ENCODE peak calls at places on chromosome 20, in five cellular contexts. One of them, this sample, is unnamed.

GRCh38 chr20:361562-361961 is 14.7 kb downstream of the NRSN2 start:
- DNase-seq in GM23338: no peak
- DNase-seq in SK-N-SH: no peak
- DNase-seq in esophagus muscularis mucosa: no peak
- DNase-seq in spleen: no peak
- DNase-seq in this sample: no peak

GRCh38 chr20:12171927-12172581 is 254.4 kb downstream of the BTBD3 start:
- DNase-seq in GM23338: peak; percentile 5
- DNase-seq in SK-N-SH: no peak
- DNase-seq in esophagus muscularis mucosa: no peak
- DNase-seq in spleen: no peak
- DNase-seq in this sample: no peak

GRCh38 chr20:15288076-15288475 is 950.7 kb upstream of the FLRT3 start:
- DNase-seq in GM23338: no peak
- DNase-seq in SK-N-SH: no peak
- DNase-seq in esophagus muscularis mucosa: no peak
- DNase-seq in spleen: no peak
- DNase-seq in this sample: no peak

GRCh38 chr20:19756756-19757486 is 1.1 kb upstream of the RIN2 start:
- DNase-seq in GM23338: no peak
- DNase-seq in SK-N-SH: no peak
- DNase-seq in esophagus muscularis mucosa: no peak
- DNase-seq in spleen: no peak
- DNase-seq in this sample: no peak

GRCh38 chr20:38114353-38114791 is 50.7 kb downstream of the TGM2 start:
- DNase-seq in GM23338: no peak
- DNase-seq in SK-N-SH: no peak
- DNase-seq in esophagus muscularis mucosa: peak; percentile 45
- DNase-seq in spleen: no peak
- DNase-seq in this sample: no peak

GRCh38 chr20:62352402-62353288 is 14.5 kb downstream of the LAMA5 start:
- DNase-seq in GM23338: no peak
- DNase-seq in SK-N-SH: peak; percentile 92
- DNase-seq in esophagus muscularis mucosa: no peak
- DNase-seq in spleen: no peak
- DNase-seq in this sample: no peak

GRCh38 chr20:40443731-40444130 is 245.3 kb downstream of the MAFB start:
- DNase-seq in GM23338: no peak
- DNase-seq in SK-N-SH: no peak
- DNase-seq in esophagus muscularis mucosa: peak; percentile 70
- DNase-seq in spleen: no peak
- DNase-seq in this sample: no peak

GRCh38 chr20:46990017-46990810 is 95.6 kb downstream of the EYA2 start:
- DNase-seq in GM23338: no peak
- DNase-seq in SK-N-SH: no peak
- DNase-seq in esophagus muscularis mucosa: no peak
- DNase-seq in spleen: no peak
- DNase-seq in this sample: no peak

GRCh38 chr20:14051454-14051853 is 56.1 kb downstream of the MACROD2 start:
- DNase-seq in GM23338: no peak
- DNase-seq in SK-N-SH: no peak
- DNase-seq in esophagus muscularis mucosa: no peak
- DNase-seq in spleen: no peak
- DNase-seq in this sample: no peak

GRCh38 chr20:16477632-16478031 is 95.6 kb downstream of the KIF16B start:
- DNase-seq in GM23338: no peak
- DNase-seq in SK-N-SH: no peak
- DNase-seq in esophagus muscularis mucosa: no peak
- DNase-seq in spleen: no peak
- DNase-seq in this sample: no peak

GRCh38 chr20:401682-402495 is 6.2 kb upstream of the RBCK1 start:
- DNase-seq in GM23338: no peak
- DNase-seq in SK-N-SH: no peak
- DNase-seq in esophagus muscularis mucosa: no peak
- DNase-seq in spleen: peak; percentile 8
- DNase-seq in this sample: peak; percentile 95

GRCh38 chr20:41330343-41330720 is 10.3 kb upstream of the LPIN3 start:
- DNase-seq in GM23338: no peak
- DNase-seq in SK-N-SH: no peak
- DNase-seq in esophagus muscularis mucosa: no peak
- DNase-seq in spleen: no peak
- DNase-seq in this sample: no peak

GRCh38 chr20:19304886-19305415 is 92.5 kb downstream of the SLC24A3 start:
- DNase-seq in GM23338: no peak
- DNase-seq in SK-N-SH: no peak
- DNase-seq in esophagus muscularis mucosa: no peak
- DNase-seq in spleen: no peak
- DNase-seq in this sample: no peak

GRCh38 chr20:9903048-9903651 is 64.3 kb upstream of the PAK5 start:
- DNase-seq in GM23338: peak; percentile 83
- DNase-seq in SK-N-SH: no peak
- DNase-seq in esophagus muscularis mucosa: no peak
- DNase-seq in spleen: no peak
- DNase-seq in this sample: no peak

GRCh38 chr20:13788167-13788834 is 3.5 kb downstream of the NDUFAF5 start:
- DNase-seq in GM23338: peak; percentile 77
- DNase-seq in SK-N-SH: peak; percentile 58
- DNase-seq in esophagus muscularis mucosa: no peak
- DNase-seq in spleen: no peak
- DNase-seq in this sample: no peak

GRCh38 chr20:43529457-43530153 is 22.1 kb downstream of the L3MBTL1 start:
- DNase-seq in GM23338: no peak
- DNase-seq in SK-N-SH: no peak
- DNase-seq in esophagus muscularis mucosa: no peak
- DNase-seq in spleen: no peak
- DNase-seq in this sample: no peak

GRCh38 chr20:6017880-6018279 is 36.0 kb downstream of the LRRN4 start:
- DNase-seq in GM23338: no peak
- DNase-seq in SK-N-SH: no peak
- DNase-seq in esophagus muscularis mucosa: no peak
- DNase-seq in spleen: no peak
- DNase-seq in this sample: no peak

GRCh38 chr20:584375-585301 is 25.5 kb downstream of the TCF15 start:
- DNase-seq in GM23338: peak; percentile 76
- DNase-seq in SK-N-SH: no peak
- DNase-seq in esophagus muscularis mucosa: no peak
- DNase-seq in spleen: no peak
- DNase-seq in this sample: no peak

GRCh38 chr20:48789185-48789668 is 38.6 kb downstream of the PREX1 start:
- DNase-seq in GM23338: no peak
- DNase-seq in SK-N-SH: no peak
- DNase-seq in esophagus muscularis mucosa: no peak
- DNase-seq in spleen: peak; percentile 52
- DNase-seq in this sample: no peak

GRCh38 chr20:48791666-48792071 is 36.1 kb downstream of the PREX1 start:
- DNase-seq in GM23338: no peak
- DNase-seq in SK-N-SH: no peak
- DNase-seq in esophagus muscularis mucosa: no peak
- DNase-seq in spleen: peak; percentile 54
- DNase-seq in this sample: no peak

GRCh38 chr20:48788486-48789072 is 39.2 kb downstream of the PREX1 start:
- DNase-seq in GM23338: no peak
- DNase-seq in SK-N-SH: no peak
- DNase-seq in esophagus muscularis mucosa: no peak
- DNase-seq in spleen: peak; percentile 77
- DNase-seq in this sample: no peak

GRCh38 chr20:48791014-48791413 is 36.8 kb downstream of the PREX1 start:
- DNase-seq in GM23338: no peak
- DNase-seq in SK-N-SH: peak; percentile 35
- DNase-seq in esophagus muscularis mucosa: no peak
- DNase-seq in spleen: peak; percentile 48
- DNase-seq in this sample: no peak

DNA sequence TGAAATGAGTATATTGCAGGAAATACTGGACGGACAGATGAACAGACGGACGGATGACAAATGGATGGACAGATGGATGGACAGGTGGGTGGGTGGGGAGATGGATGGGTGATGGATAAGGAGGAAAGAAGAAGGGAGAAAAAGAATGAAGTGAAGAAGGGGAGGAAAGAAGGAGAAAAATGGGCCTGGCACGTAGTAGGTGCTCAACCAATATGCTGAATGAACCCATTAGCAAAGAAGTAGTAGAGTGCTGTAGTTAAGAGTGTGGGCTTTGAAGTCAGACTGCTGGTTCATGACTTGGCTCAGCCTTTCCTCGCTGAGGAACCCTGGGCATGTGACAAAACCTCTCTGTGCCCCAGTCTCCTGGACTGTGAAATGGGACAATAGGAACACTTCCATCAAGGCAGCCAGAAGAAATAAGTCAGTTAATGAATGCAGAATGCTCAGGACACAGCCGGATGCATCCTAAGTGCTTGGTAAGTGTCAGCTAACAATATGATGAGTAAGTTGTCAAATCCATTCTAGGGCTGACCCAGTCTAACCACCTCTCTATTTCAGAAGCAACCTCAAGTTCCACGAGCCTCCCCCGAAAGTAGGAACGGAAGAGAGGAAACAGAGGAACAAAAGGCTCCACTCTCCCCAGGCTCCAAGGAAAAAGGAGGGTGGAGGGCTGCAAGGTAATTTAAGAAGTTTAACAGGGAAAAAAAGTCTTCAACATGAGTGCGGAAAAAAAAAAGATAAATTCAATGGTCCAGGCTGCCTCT is 37.8 kb downstream of the PREX1 start:
- DNase-seq in GM23338: no peak
- DNase-seq in SK-N-SH: no peak
- DNase-seq in esophagus muscularis mucosa: no peak
- DNase-seq in spleen: no peak
- DNase-seq in this sample: no peak
- H3K4me1 ChIP-seq in GM23338: peaks cover 8% of the 10 kb centered on the region
- H3K4me1 ChIP-seq in SK-N-SH: peaks cover 15% of the 10 kb centered on the region
- H3K4me1 ChIP-seq in esophagus muscularis mucosa: peaks cover 30% of the 10 kb centered on the region
- H3K4me1 ChIP-seq in spleen: peaks cover 61% of the 10 kb centered on the region
- H3K4me1 ChIP-seq in this sample: peaks cover 10% of the 10 kb centered on the region

DNA sequence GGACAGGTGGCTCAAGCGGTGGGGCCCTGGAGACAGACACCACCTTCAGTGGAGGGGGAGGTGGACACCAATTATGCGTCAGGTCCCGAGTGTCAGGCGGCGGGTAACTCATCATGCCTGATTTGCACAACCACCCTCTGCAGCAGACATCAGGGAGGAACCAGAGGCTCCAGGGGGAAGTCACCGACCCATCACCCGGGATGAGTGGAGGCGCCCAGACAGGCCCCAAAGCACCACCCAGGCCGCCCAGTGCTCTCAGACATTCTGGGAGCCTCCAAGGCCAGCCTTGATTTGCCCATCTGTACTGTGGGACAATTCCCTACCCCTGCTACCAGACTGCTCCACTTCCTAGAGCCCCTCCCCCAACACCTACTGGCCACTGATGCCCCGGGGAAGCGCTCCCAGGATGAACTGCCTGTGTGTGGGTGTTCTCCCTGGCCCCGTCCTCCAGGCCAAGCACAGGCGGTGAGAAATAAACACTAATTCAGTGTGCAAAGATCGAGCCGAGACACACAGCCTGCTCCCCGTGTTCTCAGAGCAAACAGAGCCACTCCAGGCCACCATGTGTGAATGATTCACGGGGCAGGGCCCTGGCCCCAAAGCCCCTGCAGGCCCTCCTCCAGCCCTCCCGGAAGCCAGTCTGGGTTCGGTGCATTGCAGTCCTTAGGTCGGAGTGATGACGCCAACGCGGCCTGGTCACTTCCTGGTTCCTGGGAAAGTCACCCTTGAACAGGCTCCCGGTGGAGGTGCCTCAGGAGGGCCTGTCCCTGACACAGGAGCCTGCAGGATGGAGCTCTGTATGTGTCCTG is 107.2 kb downstream of the ASXL1 start:
- DNase-seq in GM23338: no peak
- DNase-seq in SK-N-SH: no peak
- DNase-seq in esophagus muscularis mucosa: no peak
- DNase-seq in spleen: peak; percentile 86
- DNase-seq in this sample: no peak
- TF ChIP-seq POLR2AphosphoS5 in GM23338: no peak
- TF ChIP-seq POLR2AphosphoS5 in SK-N-SH: no peak
- TF ChIP-seq POLR2AphosphoS5 in esophagus muscularis mucosa: peak; percentile 24
- TF ChIP-seq POLR2AphosphoS5 in spleen: peak; percentile 77
- TF ChIP-seq POLR2AphosphoS5 in this sample: no peak

GRCh38 chr20:50957276-50957675 is 1.1 kb downstream of the DPM1 start:
- DNase-seq in GM23338: no peak
- DNase-seq in SK-N-SH: no peak
- DNase-seq in esophagus muscularis mucosa: no peak
- DNase-seq in spleen: no peak
- DNase-seq in this sample: no peak
- H3K4me3 ChIP-seq in GM23338: peak overlapping the region; percentile 92
- H3K4me3 ChIP-seq in SK-N-SH: peak overlapping the region; percentile 98
- H3K4me3 ChIP-seq in esophagus muscularis mucosa: peak overlapping the region; percentile 92
- H3K4me3 ChIP-seq in spleen: peak overlapping the region; percentile 100
- H3K4me3 ChIP-seq in this sample: peak overlapping the region; percentile 100

DNA sequence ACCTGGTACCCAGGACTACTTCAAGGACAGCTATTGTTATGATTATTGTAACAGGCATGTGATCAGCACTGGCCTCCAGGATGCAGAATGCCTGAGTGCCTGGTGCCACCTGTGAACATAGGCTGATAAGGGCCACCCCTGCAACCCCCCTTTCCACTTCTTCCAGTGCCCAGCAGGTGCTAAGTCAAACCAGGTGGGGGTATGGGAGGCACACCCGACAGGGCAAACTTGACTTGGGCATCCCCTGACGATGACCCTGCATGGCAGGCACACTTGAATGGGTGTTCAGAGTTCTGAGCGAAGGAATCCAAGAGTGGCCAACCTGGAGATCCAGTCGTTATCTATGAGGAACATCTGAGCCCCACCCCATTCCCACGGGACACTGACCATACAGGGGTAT is 3.4 kb downstream of the ADA start:
- DNase-seq in GM23338: peak; percentile 34
- DNase-seq in SK-N-SH: no peak
- DNase-seq in esophagus muscularis mucosa: no peak
- DNase-seq in spleen: no peak
- DNase-seq in this sample: no peak
- H3K4me1 ChIP-seq in GM23338: peaks cover 30% of the 10 kb centered on the region
- H3K4me1 ChIP-seq in SK-N-SH: peaks cover 24% of the 10 kb centered on the region
- H3K4me1 ChIP-seq in esophagus muscularis mucosa: peaks cover 71% of the 10 kb centered on the region
- H3K4me1 ChIP-seq in spleen: peaks cover 74% of the 10 kb centered on the region
- H3K4me1 ChIP-seq in this sample: peaks cover 44% of the 10 kb centered on the region

GRCh38 chr20:63979221-63979548 is 257 bp downstream of the SAMD10 start:
- DNase-seq in GM23338: no peak
- DNase-seq in SK-N-SH: no peak
- DNase-seq in esophagus muscularis mucosa: no peak
- DNase-seq in spleen: no peak
- DNase-seq in this sample: no peak

GRCh38 chr20:63977392-63978276 is 1.8 kb downstream of the SAMD10 start:
- DNase-seq in GM23338: no peak
- DNase-seq in SK-N-SH: no peak
- DNase-seq in esophagus muscularis mucosa: no peak
- DNase-seq in spleen: peak; percentile 79
- DNase-seq in this sample: no peak

GRCh38 chr20:63978319-63979220 is 872 bp downstream of the SAMD10 start:
- DNase-seq in GM23338: peak; percentile 94
- DNase-seq in SK-N-SH: peak; percentile 79
- DNase-seq in esophagus muscularis mucosa: no peak
- DNase-seq in spleen: peak; percentile 92
- DNase-seq in this sample: no peak

GRCh38 chr20:63974402-63975200 is 4.8 kb downstream of the SAMD10 start:
- DNase-seq in GM23338: no peak
- DNase-seq in SK-N-SH: peak; percentile 14
- DNase-seq in esophagus muscularis mucosa: no peak
- DNase-seq in spleen: no peak
- DNase-seq in this sample: no peak

GRCh38 chr20:63976980-63977391 is 2.5 kb downstream of the SAMD10 start:
- DNase-seq in GM23338: no peak
- DNase-seq in SK-N-SH: peak; percentile 9
- DNase-seq in esophagus muscularis mucosa: no peak
- DNase-seq in spleen: peak; percentile 79
- DNase-seq in this sample: no peak
- TF ChIP-seq POLR2AphosphoS5 in GM23338: no peak
- TF ChIP-seq POLR2AphosphoS5 in SK-N-SH: no peak
- TF ChIP-seq POLR2AphosphoS5 in esophagus muscularis mucosa: no peak
- TF ChIP-seq POLR2AphosphoS5 in spleen: no peak
- TF ChIP-seq POLR2AphosphoS5 in this sample: no peak

GRCh38 chr20:53579581-53580375 is 13.9 kb downstream of the ZNF217 start:
- DNase-seq in GM23338: no peak
- DNase-seq in SK-N-SH: no peak
- DNase-seq in esophagus muscularis mucosa: no peak
- DNase-seq in spleen: no peak
- DNase-seq in this sample: no peak
- H3K4me3 ChIP-seq in GM23338: no peak overlapping the region
- H3K4me3 ChIP-seq in SK-N-SH: peak overlapping the region; percentile 52
- H3K4me3 ChIP-seq in esophagus muscularis mucosa: peak overlapping the region; percentile 7
- H3K4me3 ChIP-seq in spleen: peak overlapping the region; percentile 32
- H3K4me3 ChIP-seq in this sample: peak overlapping the region; percentile 57